ENCODE peak calls at places on chromosomes 4 and X, in four cellular contexts. H is RWPE2, P is left lung, B is mucosa of descending colon. N is an unnamed sample.

GRCh38 chr4:106478152-106478551 is 109.6 kb upstream of the GIMD1 start:
- DNase-seq in H (no peak), P (no peak), B (no peak), N (no peak)

GRCh38 chr4:186570193-186570996 is 15.0 kb upstream of the MTNR1A start:
- DNase-seq in H (no peak), B (peak; percentile 69), P (no peak), N (peak; percentile 28)

GRCh38 chr4:138050601-138051000 is 191.5 kb downstream of the SLC7A11 start:
- DNase-seq in B (no peak), P (no peak), H (no peak), N (peak; percentile 22)

GRCh38 chr4:126777649-126778048 is 855.1 kb upstream of the INTU start:
- DNase-seq in H (no peak), B (no peak), P (no peak), N (peak; percentile 82)

GRCh38 chr4:95675623-95676022 is 126.8 kb upstream of the UNC5C start:
- DNase-seq in H (no peak), P (no peak), B (no peak), N (no peak)

GRCh38 chr4:144547678-144548298 is 98.2 kb upstream of the HHIP start:
- DNase-seq in B (no peak), P (no peak), H (no peak), N (no peak)

GRCh38 chrX:56783450-56783831 is 54.4 kb downstream of the NBDY start:
- DNase-seq in H (no peak), P (peak; percentile 82), B (no peak), N (peak; percentile 34)

GRCh38 chr4:100095729-100096595 is 94.3 kb downstream of the DDIT4L start:
- DNase-seq in B (peak; percentile 25), H (peak; percentile 60), P (peak; percentile 42), N (peak; percentile 76)

GRCh38 chr4:20086067-20086466 is 165.6 kb upstream of the SLIT2 start:
- DNase-seq in H (no peak), P (no peak), B (no peak), N (no peak)

GRCh38 chrX:16155586-16155985 is 11.7 kb upstream of the MAGEB17 start:
- DNase-seq in B (no peak), P (no peak), H (no peak), N (no peak)

GRCh38 chrX:134891652-134892051 is 99.1 kb upstream of the SMIM10 start:
- DNase-seq in H (no peak), B (no peak), P (no peak), N (no peak)

GRCh38 chrX:154711264-154711663 is 39.6 kb downstream of the GAB3 start:
- DNase-seq in H (no peak), P (no peak), B (no peak), N (no peak)

GRCh38 chr4:144716778-144717177 is 70.8 kb downstream of the HHIP start:
- DNase-seq in H (no peak), P (no peak), B (no peak), N (no peak)

GRCh38 chr4:168864831-168865541 is 145.1 kb downstream of the CBR4 start:
- DNase-seq in B (no peak), P (no peak), H (no peak), N (no peak)

GRCh38 chr4:15955670-15956069 is 7.3 kb downstream of the FGFBP2 start:
- DNase-seq in B (no peak), P (no peak), H (no peak), N (peak; percentile 17)

GRCh38 chrX:1941291-1941690 is 326.4 kb downstream of the ASMT start:
- DNase-seq in P (no peak), H (no peak), B (no peak), N (no peak)

GRCh38 chr4:13268165-13268564 is 216.0 kb downstream of the RAB28 start:
- DNase-seq in H (no peak), P (no peak), B (no peak), N (no peak)

GRCh38 chr4:932713-933070 is 432 bp downstream of the TMEM175 start:
- DNase-seq in H (no peak), P (no peak), B (no peak), N (no peak)

GRCh38 chr4:13196721-13197120 is 287.4 kb downstream of the RAB28 start:
- DNase-seq in B (no peak), H (no peak), P (no peak), N (no peak)

GRCh38 chr4:158540125-158540907 is 18.6 kb downstream of the RXFP1 start:
- DNase-seq in B (no peak), P (no peak), H (peak; percentile 82), N (no peak)

GRCh38 chr4:24730256-24731001 is 64.9 kb upstream of the SOD3 start:
- DNase-seq in H (no peak), B (peak; percentile 35), P (peak; percentile 56), N (peak; percentile 17)

GRCh38 chr4:77202491-77202890 is 45.5 kb downstream of the CCNG2 start:
- DNase-seq in B (no peak), P (no peak), H (no peak), N (no peak)

GRCh38 chr4:27692098-27692679 is 831.5 kb downstream of the STIM2 start:
- DNase-seq in B (no peak), P (no peak), H (no peak), N (peak; percentile 36)

GRCh38 chr4:478373-478772 is 20.6 kb downstream of the ZNF721 start:
- DNase-seq in B (no peak), P (no peak), H (no peak), N (peak; percentile 10)

GRCh38 chr4:1982124-1983052 is 26.4 kb downstream of the NELFA start:
- DNase-seq in H (no peak), P (no peak), B (no peak), N (no peak)

GRCh38 chr4:153799708-153800074 is 10.8 kb upstream of the SFRP2 start:
- DNase-seq in P (no peak), B (no peak), H (no peak), N (no peak)

GRCh38 chrX:77788050-77788449 is 2.0 kb upstream of the ATRX start:
- DNase-seq in H (no peak), P (no peak), B (no peak), N (no peak)

GRCh38 chrX:131728295-131729145 is 184.6 kb downstream of the OR13H1 start:
- DNase-seq in P (peak; percentile 78), H (no peak), B (no peak), N (peak; percentile 89)

GRCh38 chrX:68932611-68933010 is 103.8 kb downstream of the EFNB1 start:
- DNase-seq in P (peak; percentile 5), B (no peak), H (no peak), N (no peak)

GRCh38 chrX:40297949-40298539 is 200.3 kb upstream of the BCOR start:
- DNase-seq in P (no peak), H (no peak), B (no peak), N (no peak)

GRCh38 chr4:113008726-113009125 is 40.7 kb upstream of the ANK2 start:
- DNase-seq in B (no peak), H (no peak), P (no peak), N (no peak)

GRCh38 chrX:96407501-96407900 is 277.1 kb upstream of the DIAPH2 start:
- DNase-seq in H (no peak), B (no peak), P (no peak), N (peak; percentile 69)

GRCh38 chr4:18664051-18664450 is 642.5 kb upstream of the LCORL start:
- DNase-seq in P (no peak), B (no peak), H (no peak), N (no peak)

GRCh38 chrX:84712621-84713020 is 210.4 kb upstream of the HDX start:
- DNase-seq in H (no peak), B (no peak), P (no peak), N (no peak)

GRCh38 chr4:5124876-5125275 is 73.6 kb downstream of the STK32B start:
- DNase-seq in P (no peak), H (no peak), B (no peak), N (no peak)
- TF ChIP-seq CTCF in P (no peak), H (no peak), B (no peak), N (no peak)

GRCh38 chr4:6563935-6564645 is 10.9 kb upstream of the MAN2B2 start:
- DNase-seq in B (peak; percentile 30), P (no peak), H (no peak), N (no peak)

GRCh38 chr4:6561706-6562371 is 13.2 kb upstream of the MAN2B2 start:
- DNase-seq in P (no peak), B (no peak), H (no peak), N (no peak)

GRCh38 chr4:6561173-6561516 is 13.8 kb upstream of the MAN2B2 start:
- DNase-seq in H (no peak), P (no peak), B (no peak), N (no peak)

GRCh38 chr4:6560416-6561172 is 14.4 kb upstream of the MAN2B2 start:
- DNase-seq in P (no peak), B (no peak), H (no peak), N (peak; percentile 24)

DNA sequence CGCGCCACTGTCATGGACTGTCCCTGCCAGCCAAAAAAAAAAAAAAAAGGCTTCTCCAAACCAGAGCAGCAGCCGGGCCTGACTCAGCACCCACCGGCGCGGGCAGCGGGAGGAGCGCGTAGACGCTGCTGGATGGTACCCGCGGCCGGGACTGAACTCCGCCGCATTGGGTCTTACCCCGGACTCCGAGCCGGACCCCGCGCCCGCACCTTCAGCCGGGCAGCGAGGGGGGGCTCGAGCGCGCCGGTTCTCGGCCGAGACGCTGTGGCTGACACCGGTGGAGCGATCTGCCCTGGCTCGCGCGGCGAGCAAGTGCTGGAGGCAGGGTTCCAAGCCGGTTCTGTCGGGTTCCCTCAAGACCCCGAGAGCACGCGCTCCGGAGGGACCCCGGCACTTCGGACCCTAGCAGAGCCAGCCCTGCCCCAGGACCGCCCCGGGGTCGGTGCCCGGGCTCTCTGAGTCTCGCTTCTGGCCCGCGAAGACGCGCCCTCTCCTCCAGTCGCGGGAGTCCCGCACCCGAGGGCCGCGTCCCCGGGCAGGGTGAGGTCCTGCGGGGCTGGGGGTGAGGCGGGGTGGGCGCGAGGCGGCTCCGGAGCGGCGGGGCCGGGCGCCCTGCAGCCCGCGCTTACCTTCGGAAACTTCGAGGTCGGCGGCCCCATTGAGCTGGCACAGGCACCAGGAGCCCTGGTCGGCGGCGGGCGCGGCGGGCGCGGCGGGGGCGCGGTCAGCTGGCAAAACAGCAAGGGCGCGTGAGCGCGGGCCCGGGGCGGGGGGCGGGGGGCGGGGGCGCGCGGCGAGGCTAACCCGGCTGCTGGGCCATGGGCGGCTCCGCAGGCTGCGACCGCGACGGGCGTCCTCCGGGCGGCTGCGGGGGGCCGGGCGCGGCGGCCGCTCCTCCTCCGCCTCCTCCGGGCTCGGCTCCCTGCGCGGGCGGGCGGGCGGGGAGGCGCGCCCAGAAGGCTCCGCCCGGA is 11.8 kb upstream of the MAN2B2 start:
- DNase-seq in B (peak; percentile 59), P (no peak), H (no peak), N (peak; percentile 11)
- H3K4me3 ChIP-seq in B (no peak overlapping the region), P (no peak overlapping the region), H (peak overlapping the region; percentile 27), N (peak overlapping the region; percentile 2)

GRCh38 chrX:64792598-64793337 is 183.5 kb downstream of the ZC4H2 start:
- DNase-seq in P (no peak), B (no peak), H (no peak), N (no peak)
- TF ChIP-seq CTCF in P (no peak), B (no peak), H (no peak), N (no peak)

GRCh38 chr4:38867478-38868054 is at the start of gene FAM114A1:
- DNase-seq in H (peak; percentile 79), B (peak; percentile 92), P (peak; percentile 88), N (peak; percentile 78)

GRCh38 chr4:38870098-38870850 is 2.7 kb downstream of the FAM114A1 start:
- DNase-seq in B (no peak), P (no peak), H (no peak), N (no peak)

GRCh38 chr4:38871593-38871992 is 4.0 kb downstream of the FAM114A1 start:
- DNase-seq in B (no peak), P (no peak), H (no peak), N (no peak)

GRCh38 chr4:38868055-38868965 is 704 bp downstream of the FAM114A1 start:
- DNase-seq in P (peak; percentile 62), B (peak; percentile 76), H (peak; percentile 62), N (no peak)

GRCh38 chr4:38869511-38869910 is 1.9 kb downstream of the FAM114A1 start:
- DNase-seq in P (no peak), H (no peak), B (no peak), N (no peak)
- H3K4me3 ChIP-seq in P (no peak overlapping the region), H (no peak overlapping the region), B (no peak overlapping the region), N (peak overlapping the region; percentile 95)